ENCODE peak calls at places on chromosomes 11 and 22, in eight cellular contexts. One of them, this sample, is unnamed.

GRCh38 chr11:67286621-67287333 is 2.3 kb upstream of the ANKRD13D start:
- DNase-seq in RWPE2: no peak
- DNase-seq in prostate gland: no peak
- DNase-seq in PC-3: no peak
- DNase-seq in DND-41: no peak
- DNase-seq in colonic mucosa: no peak
- DNase-seq in effector memory CD4-positive, alpha-beta T cell: no peak
- DNase-seq in SJSA1: no peak
- DNase-seq in this sample: no peak

GRCh38 chr11:131043251-131043650 is 127.0 kb upstream of the SNX19 start:
- DNase-seq in RWPE2: no peak
- DNase-seq in prostate gland: no peak
- DNase-seq in PC-3: no peak
- DNase-seq in DND-41: no peak
- DNase-seq in colonic mucosa: no peak
- DNase-seq in effector memory CD4-positive, alpha-beta T cell: no peak
- DNase-seq in SJSA1: no peak
- DNase-seq in this sample: no peak

GRCh38 chr22:49685686-49686085 is 142.0 kb downstream of the BRD1 start:
- DNase-seq in RWPE2: no peak
- DNase-seq in prostate gland: no peak
- DNase-seq in PC-3: no peak
- DNase-seq in DND-41: no peak
- DNase-seq in colonic mucosa: no peak
- DNase-seq in effector memory CD4-positive, alpha-beta T cell: no peak
- DNase-seq in SJSA1: peak; percentile 21
- DNase-seq in this sample: no peak

GRCh38 chr11:45335434-45335833 is 49.3 kb upstream of the SYT13 start:
- DNase-seq in RWPE2: no peak
- DNase-seq in prostate gland: no peak
- DNase-seq in PC-3: no peak
- DNase-seq in DND-41: no peak
- DNase-seq in colonic mucosa: no peak
- DNase-seq in effector memory CD4-positive, alpha-beta T cell: no peak
- DNase-seq in SJSA1: peak; percentile 31
- DNase-seq in this sample: no peak

GRCh38 chr11:13215157-13215556 is 62.4 kb upstream of the BMAL1 start:
- DNase-seq in RWPE2: peak; percentile 78
- DNase-seq in prostate gland: no peak
- DNase-seq in PC-3: peak; percentile 90
- DNase-seq in DND-41: no peak
- DNase-seq in colonic mucosa: no peak
- DNase-seq in effector memory CD4-positive, alpha-beta T cell: no peak
- DNase-seq in SJSA1: peak; percentile 87
- DNase-seq in this sample: no peak

GRCh38 chr11:46149826-46150225 is 28.6 kb upstream of the PHF21A start:
- DNase-seq in RWPE2: no peak
- DNase-seq in prostate gland: no peak
- DNase-seq in PC-3: no peak
- DNase-seq in DND-41: no peak
- DNase-seq in colonic mucosa: no peak
- DNase-seq in effector memory CD4-positive, alpha-beta T cell: no peak
- DNase-seq in SJSA1: no peak
- DNase-seq in this sample: no peak

GRCh38 chr11:66420671-66421476 is at the start of gene NPAS4:
- DNase-seq in RWPE2: no peak
- DNase-seq in prostate gland: no peak
- DNase-seq in PC-3: no peak
- DNase-seq in DND-41: no peak
- DNase-seq in colonic mucosa: no peak
- DNase-seq in effector memory CD4-positive, alpha-beta T cell: no peak
- DNase-seq in SJSA1: no peak
- DNase-seq in this sample: no peak

GRCh38 chr11:111417766-111418435 is 38.8 kb upstream of the POU2AF1 start:
- DNase-seq in RWPE2: no peak
- DNase-seq in prostate gland: peak; percentile 41
- DNase-seq in PC-3: no peak
- DNase-seq in DND-41: no peak
- DNase-seq in colonic mucosa: peak; percentile 47
- DNase-seq in effector memory CD4-positive, alpha-beta T cell: no peak
- DNase-seq in SJSA1: peak; percentile 60
- DNase-seq in this sample: no peak

GRCh38 chr11:32210601-32211000 is 119.7 kb downstream of the RCN1 start:
- DNase-seq in RWPE2: no peak
- DNase-seq in prostate gland: no peak
- DNase-seq in PC-3: peak; percentile 76
- DNase-seq in DND-41: no peak
- DNase-seq in colonic mucosa: no peak
- DNase-seq in effector memory CD4-positive, alpha-beta T cell: no peak
- DNase-seq in SJSA1: no peak
- DNase-seq in this sample: no peak

GRCh38 chr22:50673231-50674126 is 856 bp downstream of the SHANK3 start:
- DNase-seq in RWPE2: no peak
- DNase-seq in prostate gland: no peak
- DNase-seq in PC-3: no peak
- DNase-seq in DND-41: no peak
- DNase-seq in colonic mucosa: no peak
- DNase-seq in effector memory CD4-positive, alpha-beta T cell: no peak
- DNase-seq in SJSA1: peak; percentile 28
- DNase-seq in this sample: peak; percentile 57

GRCh38 chr11:34198523-34198922 is 93.1 kb downstream of the NAT10 start:
- DNase-seq in RWPE2: no peak
- DNase-seq in prostate gland: no peak
- DNase-seq in PC-3: no peak
- DNase-seq in DND-41: no peak
- DNase-seq in colonic mucosa: no peak
- DNase-seq in effector memory CD4-positive, alpha-beta T cell: no peak
- DNase-seq in SJSA1: no peak
- DNase-seq in this sample: no peak

GRCh38 chr22:22460635-22461034 is 47.9 kb downstream of the ZNF280B start:
- DNase-seq in RWPE2: no peak
- DNase-seq in prostate gland: no peak
- DNase-seq in PC-3: peak; percentile 15
- DNase-seq in DND-41: no peak
- DNase-seq in colonic mucosa: no peak
- DNase-seq in effector memory CD4-positive, alpha-beta T cell: no peak
- DNase-seq in SJSA1: no peak
- DNase-seq in this sample: peak; percentile 7

GRCh38 chr11:85758026-85758425 is 52.9 kb downstream of the SYTL2 start:
- DNase-seq in RWPE2: no peak
- DNase-seq in prostate gland: peak; percentile 12
- DNase-seq in PC-3: peak; percentile 47
- DNase-seq in DND-41: no peak
- DNase-seq in colonic mucosa: no peak
- DNase-seq in effector memory CD4-positive, alpha-beta T cell: no peak
- DNase-seq in SJSA1: no peak
- DNase-seq in this sample: no peak

GRCh38 chr11:75275581-75275980 is 35.0 kb downstream of the TPBGL start:
- DNase-seq in RWPE2: peak; percentile 31
- DNase-seq in prostate gland: no peak
- DNase-seq in PC-3: no peak
- DNase-seq in DND-41: peak; percentile 84
- DNase-seq in colonic mucosa: peak; percentile 50
- DNase-seq in effector memory CD4-positive, alpha-beta T cell: peak; percentile 54
- DNase-seq in SJSA1: no peak
- DNase-seq in this sample: peak; percentile 79

GRCh38 chr22:49967333-49968241 is 7.0 kb downstream of the PIM3 start:
- DNase-seq in RWPE2: peak; percentile 60
- DNase-seq in prostate gland: peak; percentile 16
- DNase-seq in PC-3: no peak
- DNase-seq in DND-41: peak; percentile 7
- DNase-seq in colonic mucosa: peak; percentile 33
- DNase-seq in effector memory CD4-positive, alpha-beta T cell: no peak
- DNase-seq in SJSA1: no peak
- DNase-seq in this sample: no peak

GRCh38 chr11:105786766-105787165 is 176.9 kb downstream of the GRIA4 start:
- DNase-seq in RWPE2: no peak
- DNase-seq in prostate gland: no peak
- DNase-seq in PC-3: no peak
- DNase-seq in DND-41: no peak
- DNase-seq in colonic mucosa: no peak
- DNase-seq in effector memory CD4-positive, alpha-beta T cell: no peak
- DNase-seq in SJSA1: no peak
- DNase-seq in this sample: no peak

GRCh38 chr22:43300891-43301676 is 42.1 kb downstream of the SCUBE1 start:
- DNase-seq in RWPE2: no peak
- DNase-seq in prostate gland: peak; percentile 19
- DNase-seq in PC-3: no peak
- DNase-seq in DND-41: no peak
- DNase-seq in colonic mucosa: no peak
- DNase-seq in effector memory CD4-positive, alpha-beta T cell: no peak
- DNase-seq in SJSA1: no peak
- DNase-seq in this sample: no peak

GRCh38 chr11:65856689-65857499 is 1.1 kb downstream of the CFL1 start:
- DNase-seq in RWPE2: peak; percentile 75
- DNase-seq in prostate gland: peak; percentile 84
- DNase-seq in PC-3: peak; percentile 67
- DNase-seq in DND-41: peak; percentile 86
- DNase-seq in colonic mucosa: peak; percentile 88
- DNase-seq in effector memory CD4-positive, alpha-beta T cell: peak; percentile 75
- DNase-seq in SJSA1: peak; percentile 89
- DNase-seq in this sample: peak; percentile 81

GRCh38 chr11:36233226-36233625 is 56.0 kb downstream of the COMMD9 start:
- DNase-seq in RWPE2: no peak
- DNase-seq in prostate gland: no peak
- DNase-seq in PC-3: no peak
- DNase-seq in DND-41: no peak
- DNase-seq in colonic mucosa: no peak
- DNase-seq in effector memory CD4-positive, alpha-beta T cell: no peak
- DNase-seq in SJSA1: no peak
- DNase-seq in this sample: no peak

GRCh38 chr22:20408891-20409290 is 14.9 kb downstream of the ZNF74 start:
- DNase-seq in RWPE2: no peak
- DNase-seq in prostate gland: no peak
- DNase-seq in PC-3: no peak
- DNase-seq in DND-41: no peak
- DNase-seq in colonic mucosa: no peak
- DNase-seq in effector memory CD4-positive, alpha-beta T cell: no peak
- DNase-seq in SJSA1: no peak
- DNase-seq in this sample: no peak

GRCh38 chr22:43110444-43110926 is at the start of gene BIK:
- DNase-seq in RWPE2: no peak
- DNase-seq in prostate gland: peak; percentile 68
- DNase-seq in PC-3: peak; percentile 44
- DNase-seq in DND-41: peak; percentile 37
- DNase-seq in colonic mucosa: peak; percentile 72
- DNase-seq in effector memory CD4-positive, alpha-beta T cell: peak; percentile 27
- DNase-seq in SJSA1: peak; percentile 65
- DNase-seq in this sample: peak; percentile 32

GRCh38 chr11:126480410-126481302 is 125.2 kb downstream of the ST3GAL4 start:
- DNase-seq in RWPE2: no peak
- DNase-seq in prostate gland: peak; percentile 79
- DNase-seq in PC-3: peak; percentile 93
- DNase-seq in DND-41: peak; percentile 84
- DNase-seq in colonic mucosa: peak; percentile 85
- DNase-seq in effector memory CD4-positive, alpha-beta T cell: peak; percentile 41
- DNase-seq in SJSA1: peak; percentile 74
- DNase-seq in this sample: peak; percentile 63

GRCh38 chr11:84137960-84138359 is 851.8 kb upstream of the CCDC90B start:
- DNase-seq in RWPE2: no peak
- DNase-seq in prostate gland: no peak
- DNase-seq in PC-3: no peak
- DNase-seq in DND-41: no peak
- DNase-seq in colonic mucosa: no peak
- DNase-seq in effector memory CD4-positive, alpha-beta T cell: no peak
- DNase-seq in SJSA1: no peak
- DNase-seq in this sample: no peak

GRCh38 chr11:19436932-19437331 is 196.2 kb upstream of the E2F8 start:
- DNase-seq in RWPE2: no peak
- DNase-seq in prostate gland: no peak
- DNase-seq in PC-3: no peak
- DNase-seq in DND-41: no peak
- DNase-seq in colonic mucosa: no peak
- DNase-seq in effector memory CD4-positive, alpha-beta T cell: no peak
- DNase-seq in SJSA1: no peak
- DNase-seq in this sample: no peak
- H3K4me3 ChIP-seq in RWPE2: no peak overlapping the region
- H3K4me3 ChIP-seq in prostate gland: no peak overlapping the region
- H3K4me3 ChIP-seq in PC-3: no peak overlapping the region
- H3K4me3 ChIP-seq in DND-41: no peak overlapping the region
- H3K4me3 ChIP-seq in colonic mucosa: no peak overlapping the region
- H3K4me3 ChIP-seq in effector memory CD4-positive, alpha-beta T cell: no peak overlapping the region
- H3K4me3 ChIP-seq in SJSA1: no peak overlapping the region
- H3K4me3 ChIP-seq in this sample: no peak overlapping the region

GRCh38 chr11:61879152-61879551 is 12.2 kb downstream of the FADS3 start:
- DNase-seq in RWPE2: no peak
- DNase-seq in prostate gland: no peak
- DNase-seq in PC-3: no peak
- DNase-seq in DND-41: no peak
- DNase-seq in colonic mucosa: no peak
- DNase-seq in effector memory CD4-positive, alpha-beta T cell: no peak
- DNase-seq in SJSA1: no peak
- DNase-seq in this sample: no peak

GRCh38 chr11:61882879-61883278 is 8.5 kb downstream of the FADS3 start:
- DNase-seq in RWPE2: no peak
- DNase-seq in prostate gland: no peak
- DNase-seq in PC-3: no peak
- DNase-seq in DND-41: no peak
- DNase-seq in colonic mucosa: no peak
- DNase-seq in effector memory CD4-positive, alpha-beta T cell: no peak
- DNase-seq in SJSA1: no peak
- DNase-seq in this sample: no peak

GRCh38 chr11:61880454-61880853 is 10.9 kb downstream of the FADS3 start:
- DNase-seq in RWPE2: no peak
- DNase-seq in prostate gland: no peak
- DNase-seq in PC-3: no peak
- DNase-seq in DND-41: no peak
- DNase-seq in colonic mucosa: no peak
- DNase-seq in effector memory CD4-positive, alpha-beta T cell: no peak
- DNase-seq in SJSA1: no peak
- DNase-seq in this sample: no peak

GRCh38 chr11:61881397-61881796 is 9.9 kb downstream of the FADS3 start:
- DNase-seq in RWPE2: no peak
- DNase-seq in prostate gland: no peak
- DNase-seq in PC-3: no peak
- DNase-seq in DND-41: no peak
- DNase-seq in colonic mucosa: no peak
- DNase-seq in effector memory CD4-positive, alpha-beta T cell: no peak
- DNase-seq in SJSA1: no peak
- DNase-seq in this sample: no peak

GRCh38 chr11:61880050-61880449 is 11.3 kb downstream of the FADS3 start:
- DNase-seq in RWPE2: no peak
- DNase-seq in prostate gland: no peak
- DNase-seq in PC-3: no peak
- DNase-seq in DND-41: no peak
- DNase-seq in colonic mucosa: no peak
- DNase-seq in effector memory CD4-positive, alpha-beta T cell: no peak
- DNase-seq in SJSA1: no peak
- DNase-seq in this sample: no peak
- H3K4me1 ChIP-seq in RWPE2: peaks cover 6% of the 10 kb centered on the region
- H3K4me1 ChIP-seq in prostate gland: no peaks in the 10 kb centered on the region
- H3K4me1 ChIP-seq in PC-3: no peaks in the 10 kb centered on the region
- H3K4me1 ChIP-seq in DND-41: no peaks in the 10 kb centered on the region
- H3K4me1 ChIP-seq in colonic mucosa: no peaks in the 10 kb centered on the region
- H3K4me1 ChIP-seq in effector memory CD4-positive, alpha-beta T cell: no peaks in the 10 kb centered on the region
- H3K4me1 ChIP-seq in SJSA1: peaks cover 21% of the 10 kb centered on the region
- H3K4me1 ChIP-seq in this sample: no peaks in the 10 kb centered on the region

GRCh38 chr11:61474234-61474633 is 34.3 kb upstream of the LRRC10B start:
- DNase-seq in RWPE2: no peak
- DNase-seq in prostate gland: no peak
- DNase-seq in PC-3: no peak
- DNase-seq in DND-41: no peak
- DNase-seq in colonic mucosa: no peak
- DNase-seq in effector memory CD4-positive, alpha-beta T cell: no peak
- DNase-seq in SJSA1: no peak
- DNase-seq in this sample: no peak
- H3K4me3 ChIP-seq in RWPE2: no peak overlapping the region
- H3K4me3 ChIP-seq in prostate gland: no peak overlapping the region
- H3K4me3 ChIP-seq in PC-3: no peak overlapping the region
- H3K4me3 ChIP-seq in DND-41: no peak overlapping the region
- H3K4me3 ChIP-seq in colonic mucosa: no peak overlapping the region
- H3K4me3 ChIP-seq in effector memory CD4-positive, alpha-beta T cell: no peak overlapping the region
- H3K4me3 ChIP-seq in SJSA1: no peak overlapping the region
- H3K4me3 ChIP-seq in this sample: no peak overlapping the region

GRCh38 chr22:47046411-47047065 is 284.1 kb downstream of the TBC1D22A start:
- DNase-seq in RWPE2: peak; percentile 30
- DNase-seq in prostate gland: no peak
- DNase-seq in PC-3: no peak
- DNase-seq in DND-41: no peak
- DNase-seq in colonic mucosa: no peak
- DNase-seq in effector memory CD4-positive, alpha-beta T cell: no peak
- DNase-seq in SJSA1: no peak
- DNase-seq in this sample: no peak
- H3K4me1 ChIP-seq in RWPE2: peaks cover 20% of the 10 kb centered on the region
- H3K4me1 ChIP-seq in prostate gland: peaks cover 2% of the 10 kb centered on the region
- H3K4me1 ChIP-seq in PC-3: no peaks in the 10 kb centered on the region
- H3K4me1 ChIP-seq in DND-41: peaks cover 3% of the 10 kb centered on the region
- H3K4me1 ChIP-seq in colonic mucosa: peaks cover 18% of the 10 kb centered on the region
- H3K4me1 ChIP-seq in effector memory CD4-positive, alpha-beta T cell: no peaks in the 10 kb centered on the region
- H3K4me1 ChIP-seq in SJSA1: no peaks in the 10 kb centered on the region
- H3K4me1 ChIP-seq in this sample: no peaks in the 10 kb centered on the region

This sample was measured in CD4-positive, alpha-beta memory T cell.